ENCODE peak calls at places on chromosome 2, in six cellular contexts. K, Z, H, F, T and S are unnamed samples.

GRCh38 chr2:227407601-227408089 is 19.9 kb upstream of the SCYGR1 start:
- DNase-seq in K (no peak), Z (no peak), H (no peak), F (no peak), T (no peak), S (no peak)

GRCh38 chr2:41707790-41708451 is 339.9 kb upstream of the PKDCC start:
- DNase-seq in K (no peak), Z (no peak), H (no peak), F (no peak), T (no peak), S (no peak)

GRCh38 chr2:30115141-30115980 is 31.4 kb upstream of the YPEL5 start:
- DNase-seq in K (peak), Z (peak), H (peak), F (peak), T (peak), S (peak)

GRCh38 chr2:25684577-25684976 is 11.2 kb upstream of the DTNB start:
- DNase-seq in K (no peak), Z (no peak), H (no peak), F (no peak), T (no peak), S (no peak)

GRCh38 chr2:186755066-186755465 is 61.2 kb downstream of the FAM171B start:
- DNase-seq in K (no peak), Z (no peak), H (no peak), F (no peak), T (no peak), S (no peak)

GRCh38 chr2:145066151-145066661 is 546.3 kb upstream of the ZEB2 start:
- DNase-seq in K (no peak), Z (no peak), H (no peak), F (no peak), T (no peak), S (no peak)

GRCh38 chr2:41854227-41854626 is 193.6 kb upstream of the PKDCC start:
- DNase-seq in K (no peak), Z (no peak), H (no peak), F (no peak), T (no peak), S (no peak)

GRCh38 chr2:64609229-64609994 is 44.3 kb downstream of the SERTAD2 start:
- DNase-seq in K (peak), Z (peak), H (no peak), F (no peak), T (peak), S (no peak)

GRCh38 chr2:196241175-196241574 is 69.8 kb upstream of the STK17B start:
- DNase-seq in K (no peak), Z (no peak), H (no peak), F (no peak), T (peak), S (no peak)

GRCh38 chr2:201273330-201273983 is 13.1 kb downstream of the CASP8 start:
- DNase-seq in K (no peak), Z (no peak), H (no peak), F (no peak), T (no peak), S (peak)

GRCh38 chr2:66364495-66364992 is 70.4 kb upstream of the MEIS1 start:
- DNase-seq in K (no peak), Z (no peak), H (no peak), F (no peak), T (no peak), S (no peak)

GRCh38 chr2:120066708-120067547 is 54.1 kb downstream of the EPB41L5 start:
- DNase-seq in K (no peak), Z (no peak), H (no peak), F (no peak), T (no peak), S (peak)

GRCh38 chr2:128469875-128470274 is 151.2 kb upstream of the HS6ST1 start:
- DNase-seq in K (no peak), Z (no peak), H (no peak), F (no peak), T (no peak), S (no peak)

GRCh38 chr2:201887851-201888451 is 81.6 kb downstream of the CDK15 start:
- DNase-seq in K (no peak), Z (no peak), H (no peak), F (no peak), T (peak), S (no peak)

GRCh38 chr2:30566675-30567074 is 119.6 kb downstream of the LCLAT1 start:
- DNase-seq in K (no peak), Z (no peak), H (no peak), F (no peak), T (no peak), S (no peak)

GRCh38 chr2:96638144-96639121 is at the start of gene KANSL3:
- DNase-seq in K (peak), Z (peak), H (peak), F (peak), T (peak), S (peak)

GRCh38 chr2:116787808-116788207 is 1026.7 kb upstream of the DDX18 start:
- DNase-seq in K (no peak), Z (no peak), H (no peak), F (no peak), T (no peak), S (no peak)

GRCh38 chr2:212416126-212416525 is 122.5 kb downstream of the ERBB4 start:
- DNase-seq in K (no peak), Z (no peak), H (no peak), F (no peak), T (no peak), S (no peak)

GRCh38 chr2:164046040-164046439 is 310.2 kb upstream of the FIGN start:
- DNase-seq in K (no peak), Z (no peak), H (no peak), F (no peak), T (no peak), S (peak)

GRCh38 chr2:171034315-171034714 is 105.3 kb downstream of the GORASP2 start:
- DNase-seq in K (no peak), Z (no peak), H (no peak), F (no peak), T (no peak), S (no peak)

GRCh38 chr2:112622528-112622849 is 23.2 kb upstream of the SLC20A1 start:
- DNase-seq in K (no peak), Z (no peak), H (no peak), F (no peak), T (no peak), S (no peak)

GRCh38 chr2:207162319-207162718 is 3.4 kb downstream of the KLF7 start:
- DNase-seq in K (no peak), Z (no peak), H (no peak), F (no peak), T (no peak), S (no peak)

GRCh38 chr2:55550368-55551102 is 31.0 kb downstream of the CFAP36 start:
- DNase-seq in K (no peak), Z (no peak), H (no peak), F (no peak), T (no peak), S (no peak)

GRCh38 chr2:209499071-209499470 is 75.2 kb downstream of the MAP2 start:
- DNase-seq in K (no peak), Z (no peak), H (no peak), F (no peak), T (no peak), S (no peak)

GRCh38 chr2:142769761-142770160 is 107.7 kb upstream of the KYNU start:
- DNase-seq in K (no peak), Z (no peak), H (no peak), F (no peak), T (no peak), S (no peak)

GRCh38 chr2:133953524-133953923 is 300.3 kb upstream of the MGAT5 start:
- DNase-seq in K (no peak), Z (no peak), H (peak), F (no peak), T (no peak), S (no peak)

GRCh38 chr2:72082887-72083286 is 64.8 kb downstream of the CYP26B1 start:
- DNase-seq in K (no peak), Z (no peak), H (no peak), F (no peak), T (no peak), S (no peak)

GRCh38 chr2:120561393-120562035 is 174.2 kb upstream of the GLI2 start:
- DNase-seq in K (no peak), Z (no peak), H (no peak), F (no peak), T (no peak), S (no peak)

GRCh38 chr2:207692206-207693065 is 19.0 kb upstream of the CCNYL1 start:
- DNase-seq in K (peak), Z (peak), H (no peak), F (no peak), T (peak), S (peak)

GRCh38 chr2:157782057-157782845 is 93.9 kb downstream of the ACVR1 start:
- DNase-seq in K (no peak), Z (no peak), H (no peak), F (no peak), T (peak), S (peak)

GRCh38 chr2:128838244-128838643 is 519.6 kb upstream of the HS6ST1 start:
- DNase-seq in K (no peak), Z (no peak), H (no peak), F (no peak), T (no peak), S (no peak)

GRCh38 chr2:28435796-28436425 is 43.3 kb downstream of the FOSL2 start:
- DNase-seq in K (no peak), Z (no peak), H (no peak), F (no peak), T (no peak), S (no peak)

GRCh38 chr2:219495531-219496122 is 3.1 kb upstream of the GMPPA start:
- DNase-seq in K (peak), Z (peak), H (peak), F (no peak), T (peak), S (peak)

GRCh38 chr2:112474844-112475486 is 7.0 kb upstream of the TTL start:
- DNase-seq in K (no peak), Z (no peak), H (no peak), F (no peak), T (no peak), S (no peak)

GRCh38 chr2:61338447-61338846 is 132.4 kb downstream of the USP34 start:
- DNase-seq in K (no peak), Z (no peak), H (no peak), F (no peak), T (no peak), S (no peak)

GRCh38 chr2:120470041-120470716 is 124.2 kb downstream of the INHBB start:
- DNase-seq in K (no peak), Z (no peak), H (no peak), F (no peak), T (no peak), S (peak)

GRCh38 chr2:105321875-105322646 is 7.5 kb downstream of the TGFBRAP1 start:
- DNase-seq in K (no peak), Z (no peak), H (no peak), F (no peak), T (no peak), S (no peak)

DNA sequence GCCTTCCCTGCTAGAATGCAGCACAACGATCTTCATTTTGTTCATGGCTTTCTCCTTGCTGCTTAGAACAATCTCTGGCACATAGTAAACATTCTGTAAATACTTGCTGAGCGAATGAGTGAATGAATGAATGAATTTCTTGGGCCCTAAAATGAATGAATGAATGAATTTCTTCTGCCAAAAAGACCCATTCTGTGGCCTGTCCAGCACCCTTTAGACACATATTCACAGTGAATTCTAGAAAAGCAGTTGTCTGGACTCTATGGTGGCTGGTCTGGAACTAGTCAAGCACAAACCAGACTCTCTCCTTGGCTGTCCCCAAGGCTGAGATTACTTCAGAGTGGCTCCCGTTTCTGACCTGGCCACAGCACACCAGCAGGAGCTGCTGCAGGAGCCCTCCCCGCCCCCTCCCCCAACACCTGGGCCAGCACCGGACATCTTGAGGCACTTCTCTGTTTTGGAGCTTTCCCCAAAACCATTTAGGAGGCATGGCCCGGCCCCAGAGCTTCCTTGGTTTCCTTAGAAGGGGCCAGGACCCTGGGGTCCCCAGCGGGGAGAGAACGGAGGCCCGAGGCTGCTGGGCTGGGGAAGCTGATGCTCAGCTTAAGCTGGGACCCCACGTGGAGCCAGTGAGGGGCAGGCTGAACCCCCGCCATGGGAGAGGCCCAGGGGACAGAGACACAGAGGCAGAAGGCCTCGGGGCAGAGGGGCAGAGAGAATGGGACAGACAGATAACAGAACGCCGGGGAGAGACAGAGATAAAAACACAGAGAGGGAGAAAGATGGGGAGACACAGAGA is 159.0 kb downstream of the ZFP36L2 start:
- DNase-seq in K (no peak), Z (peak), H (no peak), F (no peak), T (no peak), S (no peak)
- TF ChIP-seq CREB1 in K (no peak), Z (no peak), H (no peak), F (no peak), T (no peak), S (no peak)

GRCh38 chr2:102166189-102166845 is 20.5 kb upstream of the IL1RL2 start:
- DNase-seq in K (no peak), Z (no peak), H (no peak), F (no peak), T (peak), S (peak)
- TF ChIP-seq CREB1 in K (no peak), Z (no peak), H (no peak), F (no peak), T (no peak), S (no peak)

DNA sequence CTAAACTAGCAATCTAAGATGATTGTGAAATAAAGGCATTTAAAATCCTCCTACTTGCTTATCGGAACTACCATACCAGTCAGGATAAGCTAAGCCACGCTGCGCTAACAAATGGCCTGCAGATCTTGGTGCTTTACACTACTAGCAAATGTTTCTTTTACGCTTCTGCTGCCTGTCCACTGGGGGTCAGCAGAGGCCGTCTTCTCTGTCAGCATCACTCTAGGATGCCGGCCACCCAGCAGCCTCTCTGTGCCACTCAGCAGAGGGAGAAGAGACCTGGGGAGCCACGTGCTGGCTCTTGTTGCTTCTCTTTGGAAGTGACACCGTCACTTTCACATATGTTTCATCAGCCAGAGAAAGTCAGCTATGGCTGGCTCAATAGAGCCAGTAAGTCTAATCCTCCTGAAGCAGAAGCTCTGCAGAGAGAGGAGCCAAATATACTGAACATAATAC is 36.6 kb downstream of the COPS8 start:
- DNase-seq in K (peak), Z (peak), H (no peak), F (peak), T (peak), S (peak)
- TF ChIP-seq CREB1 in K (no peak), Z (no peak), H (no peak), F (peak), T (peak), S (no peak)

GRCh38 chr2:40403233-40403841 is 48.6 kb downstream of the SLC8A1 start:
- DNase-seq in K (no peak), Z (no peak), H (no peak), F (no peak), T (no peak), S (no peak)

GRCh38 chr2:40401896-40402295 is 50.0 kb downstream of the SLC8A1 start:
- DNase-seq in K (no peak), Z (no peak), H (no peak), F (no peak), T (no peak), S (no peak)

GRCh38 chr2:40404500-40404899 is 47.4 kb downstream of the SLC8A1 start:
- DNase-seq in K (no peak), Z (no peak), H (no peak), F (no peak), T (no peak), S (no peak)

GRCh38 chr2:40406485-40407289 is 45.2 kb downstream of the SLC8A1 start:
- DNase-seq in K (no peak), Z (no peak), H (no peak), F (no peak), T (no peak), S (no peak)

DNA sequence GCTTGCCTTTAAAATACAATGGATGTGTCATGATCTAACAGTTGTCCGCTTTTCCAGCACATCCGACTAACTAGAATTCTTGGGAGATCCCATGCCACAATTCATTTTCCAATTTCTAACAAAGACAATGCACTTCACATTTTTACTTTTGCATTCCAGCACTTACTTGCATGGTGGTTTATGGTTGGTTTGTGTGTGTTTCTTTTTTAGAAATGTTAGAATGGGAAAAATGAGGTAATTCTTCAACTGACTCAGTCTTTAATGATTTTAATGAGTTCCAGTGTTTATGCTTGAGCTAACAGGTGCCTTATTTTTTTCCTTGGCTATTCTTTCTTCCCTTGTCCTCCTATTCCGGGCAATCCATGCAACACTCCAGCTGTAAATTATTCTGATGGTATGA is 46.5 kb downstream of the SLC8A1 start:
- DNase-seq in K (no peak), Z (no peak), H (no peak), F (no peak), T (no peak), S (no peak)
- TF ChIP-seq CREB1 in K (no peak), Z (no peak), H (no peak), F (no peak), T (no peak), S (no peak)